ENCODE peak calls at places on chromosomes 1 and 21, in seven cellular contexts. B is GM03348, Y is GM19239, U is activated T-cell treated with anti-CD3 and anti-CD28 coated beads for 4 hours, A is astrocyte of the spinal cord, V is pons, M is left cardiac atrium. F is an unnamed sample.

GRCh38 chr1:181089777-181090505 is 1.4 kb downstream of the IER5 start:
- DNase-seq in B (peak; percentile 61), Y (no peak), U (peak; percentile 63), A (peak; percentile 53), V (peak; percentile 54), M (peak; percentile 77), F (peak; percentile 54)

GRCh38 chr1:86991549-86992186 is 77.2 kb downstream of the HS2ST1 start:
- DNase-seq in B (no peak), Y (no peak), U (no peak), A (no peak), V (no peak), M (no peak), F (no peak)

GRCh38 chr1:245001252-245001651 is 136.9 kb upstream of the HNRNPU start:
- DNase-seq in B (no peak), Y (no peak), U (no peak), A (no peak), V (no peak), M (no peak), F (no peak)

GRCh38 chr1:160953030-160953429 is 1.6 kb downstream of the ITLN2 start:
- DNase-seq in B (no peak), Y (no peak), U (no peak), A (no peak), V (no peak), M (peak; percentile 61), F (peak; percentile 81)

GRCh38 chr21:43338951-43339350 is 88.0 kb downstream of the SIK1 start:
- DNase-seq in B (no peak), Y (no peak), U (no peak), A (no peak), V (no peak), M (no peak), F (no peak)

GRCh38 chr1:32540589-32540988 is 1.4 kb downstream of the ZBTB8A start:
- DNase-seq in B (no peak), Y (no peak), U (no peak), A (no peak), V (no peak), M (no peak), F (no peak)

GRCh38 chr1:190754769-190755168 is 277.1 kb upstream of the BRINP3 start:
- DNase-seq in B (no peak), Y (no peak), U (no peak), A (peak; percentile 48), V (peak; percentile 12), M (no peak), F (no peak)

GRCh38 chr1:109892476-109893368 is 17.9 kb upstream of the CSF1 start:
- DNase-seq in B (no peak), Y (no peak), U (no peak), A (no peak), V (no peak), M (no peak), F (no peak)

GRCh38 chr1:220217383-220217988 is 54.8 kb downstream of the RAB3GAP2 start:
- DNase-seq in B (peak; percentile 4), Y (no peak), U (no peak), A (no peak), V (no peak), M (no peak), F (peak; percentile 14)

GRCh38 chr1:31930827-31931226 is 7.3 kb downstream of the PTP4A2 start:
- DNase-seq in B (no peak), Y (no peak), U (no peak), A (no peak), V (no peak), M (no peak), F (no peak)

GRCh38 chr1:96651517-96651916 is 70.1 kb upstream of the PTBP2 start:
- DNase-seq in B (no peak), Y (no peak), U (no peak), A (no peak), V (no peak), M (no peak), F (no peak)

GRCh38 chr1:109769335-109770078 is 5.8 kb upstream of the EPS8L3 start:
- DNase-seq in B (peak; percentile 85), Y (no peak), U (no peak), A (peak; percentile 78), V (no peak), M (no peak), F (peak; percentile 52)

GRCh38 chr1:161730050-161730564 is 8.8 kb downstream of the FCRLB start:
- DNase-seq in B (peak; percentile 39), Y (no peak), U (peak; percentile 24), A (peak; percentile 60), V (no peak), M (no peak), F (peak; percentile 44)

GRCh38 chr1:113930499-113931161 is 1.5 kb downstream of the HIPK1 start:
- DNase-seq in B (peak; percentile 39), Y (peak; percentile 25), U (peak; percentile 40), A (peak; percentile 78), V (peak; percentile 26), M (no peak), F (peak; percentile 71)

GRCh38 chr21:28069446-28069845 is 923.2 kb downstream of the LTN1 start:
- DNase-seq in B (peak; percentile 48), Y (no peak), U (no peak), A (peak; percentile 56), V (peak; percentile 12), M (no peak), F (no peak)

GRCh38 chr1:205664399-205665108 is 15.8 kb downstream of the SLC45A3 start:
- DNase-seq in B (peak; percentile 7), Y (no peak), U (no peak), A (no peak), V (no peak), M (no peak), F (no peak)

GRCh38 chr1:16905112-16905855 is 9.5 kb downstream of the RNU1-2 start:
- DNase-seq in B (peak; percentile 41), Y (peak; percentile 72), U (no peak), A (peak; percentile 94), V (peak; percentile 93), M (no peak), F (peak; percentile 64)

GRCh38 chr1:174040387-174040786 is 18.2 kb upstream of the RC3H1 start:
- DNase-seq in B (peak; percentile 16), Y (no peak), U (no peak), A (peak; percentile 61), V (peak; percentile 27), M (no peak), F (no peak)

GRCh38 chr1:183029591-183030000 is 6.4 kb downstream of the LAMC1 start:
- DNase-seq in B (peak; percentile 48), Y (no peak), U (no peak), A (peak; percentile 55), V (no peak), M (no peak), F (no peak)

GRCh38 chr1:198047913-198048312 is 108.9 kb upstream of the NEK7 start:
- DNase-seq in B (no peak), Y (no peak), U (no peak), A (no peak), V (no peak), M (no peak), F (no peak)

GRCh38 chr1:180415985-180416633 is 86.3 kb downstream of the ACBD6 start:
- DNase-seq in B (peak; percentile 39), Y (no peak), U (no peak), A (peak; percentile 48), V (no peak), M (no peak), F (peak; percentile 25)

GRCh38 chr1:80171101-80171500 is 1164.6 kb upstream of the ADGRL4 start:
- DNase-seq in B (no peak), Y (no peak), U (no peak), A (peak; percentile 25), V (peak; percentile 7), M (no peak), F (peak; percentile 32)

GRCh38 chr1:38500352-38500751 is 359.2 kb downstream of the RRAGC start:
- DNase-seq in B (no peak), Y (no peak), U (no peak), A (no peak), V (no peak), M (no peak), F (peak; percentile 2)

GRCh38 chr1:27015260-27015659 is 2.6 kb upstream of the TENT5B start:
- DNase-seq in B (no peak), Y (no peak), U (no peak), A (no peak), V (no peak), M (no peak), F (no peak)

GRCh38 chr1:236149003-236149595 is 6.8 kb downstream of the GPR137B start:
- DNase-seq in B (no peak), Y (no peak), U (no peak), A (no peak), V (no peak), M (no peak), F (no peak)

GRCh38 chr1:8603220-8603616 is 214.2 kb downstream of the RERE start:
- DNase-seq in B (no peak), Y (no peak), U (no peak), A (peak; percentile 5), V (no peak), M (no peak), F (peak; percentile 69)

GRCh38 chr1:34529935-34530859 is 224.7 kb upstream of the GJB5 start:
- DNase-seq in B (no peak), Y (peak; percentile 22), U (no peak), A (no peak), V (peak; percentile 45), M (no peak), F (no peak)

GRCh38 chr1:226962421-226963391 is 22.6 kb downstream of the COQ8A start:
- DNase-seq in B (no peak), Y (no peak), U (no peak), A (no peak), V (no peak), M (no peak), F (no peak)

GRCh38 chr1:203126151-203126865 is 1.2 kb upstream of the ADORA1 start:
- DNase-seq in B (peak; percentile 72), Y (no peak), U (no peak), A (no peak), V (peak; percentile 69), M (no peak), F (peak; percentile 57)

GRCh38 chr1:245896258-245896657 is 610.8 kb downstream of the SMYD3 start:
- DNase-seq in B (no peak), Y (no peak), U (no peak), A (no peak), V (no peak), M (no peak), F (no peak)

GRCh38 chr1:76799700-76800099 is 67.6 kb upstream of the ST6GALNAC5 start:
- DNase-seq in B (no peak), Y (no peak), U (no peak), A (no peak), V (no peak), M (no peak), F (no peak)

GRCh38 chr1:22958556-22958955 is 14.1 kb downstream of the LACTBL1 start:
- DNase-seq in B (no peak), Y (no peak), U (no peak), A (no peak), V (no peak), M (no peak), F (no peak)

GRCh38 chr21:18340387-18340942 is 63.1 kb downstream of the TMPRSS15 start:
- DNase-seq in B (no peak), Y (no peak), U (no peak), A (peak; percentile 57), V (no peak), M (no peak), F (no peak)

GRCh38 chr1:202160377-202160940 is at the start of gene PTPN7:
- DNase-seq in B (no peak), Y (peak; percentile 75), U (peak; percentile 86), A (no peak), V (no peak), M (no peak), F (no peak)

GRCh38 chr1:12799730-12800129 is 8.5 kb downstream of the PRAMEF1 start:
- DNase-seq in B (no peak), Y (no peak), U (no peak), A (no peak), V (no peak), M (no peak), F (no peak)

GRCh38 chr1:39490596-39491145 is 765 bp upstream of the BMP8A start:
- DNase-seq in B (no peak), Y (no peak), U (no peak), A (no peak), V (no peak), M (no peak), F (no peak)

GRCh38 chr1:48227165-48228013 is 4.9 kb downstream of the SLC5A9 start:
- DNase-seq in B (no peak), Y (peak; percentile 10), U (no peak), A (no peak), V (peak; percentile 25), M (no peak), F (no peak)

GRCh38 chr1:49526672-49527071 is 497.1 kb downstream of the AGBL4 start:
- DNase-seq in B (no peak), Y (no peak), U (no peak), A (no peak), V (no peak), M (no peak), F (no peak)